ENCODE peak calls at places on chromosome 17, in eight cellular contexts. R, P, M, E, G, Z, Q and D are unnamed samples.

GRCh38 chr17:67421869-67422273 is 44.8 kb downstream of the PITPNC1 start:
- DNase-seq in M (no peak), Z (peak; percentile 47), G (peak; percentile 50), E (no peak), R (no peak), Q (no peak), P (no peak), D (peak; percentile 100)

GRCh38 chr17:10844667-10845387 is 6.9 kb upstream of the PIRT start:
- DNase-seq in M (peak; percentile 75), P (peak; percentile 86), G (peak; percentile 80), E (peak; percentile 78), Q (peak; percentile 77), Z (peak; percentile 72), R (peak; percentile 67), D (peak; percentile 61)

GRCh38 chr17:5817475-5818395 is 233.4 kb upstream of the NLRP1 start:
- DNase-seq in E (no peak), M (no peak), G (no peak), Q (no peak), P (no peak), Z (no peak), R (no peak), D (no peak)

GRCh38 chr17:43814714-43815113 is 18.2 kb downstream of the MPP3 start:
- DNase-seq in Q (no peak), Z (peak; percentile 91), M (no peak), P (no peak), G (no peak), E (no peak), R (no peak), D (peak; percentile 76)

GRCh38 chr17:80891096-80892018 is 100.3 kb upstream of the CHMP6 start:
- DNase-seq in Q (no peak), M (peak; percentile 83), Z (peak; percentile 89), R (peak; percentile 5), G (peak; percentile 82), E (no peak), P (peak; percentile 72), D (peak; percentile 94)

GRCh38 chr17:61177351-61177750 is 222.3 kb upstream of the TBX2 start:
- DNase-seq in P (no peak), G (no peak), M (no peak), Q (no peak), R (no peak), Z (no peak), E (no peak), D (no peak)

GRCh38 chr17:38464723-38465419 is 36.6 kb downstream of the ARHGAP23 start:
- DNase-seq in M (no peak), E (peak; percentile 76), P (peak; percentile 7), Z (peak; percentile 96), Q (no peak), G (no peak), R (peak; percentile 19), D (no peak)

GRCh38 chr17:6092182-6092922 is 22.2 kb downstream of the WSCD1 start:
- DNase-seq in E (no peak), P (no peak), R (no peak), Q (no peak), Z (no peak), M (no peak), G (no peak), D (no peak)

GRCh38 chr17:34254651-34255380 is at the start of gene CCL2:
- DNase-seq in E (peak; percentile 69), G (no peak), Z (peak; percentile 71), P (no peak), Q (no peak), R (peak; percentile 67), M (no peak), D (no peak)

GRCh38 chr17:72683506-72684404 is 408.7 kb downstream of the SLC39A11 start:
- DNase-seq in Z (peak; percentile 96), R (no peak), E (peak; percentile 51), Q (no peak), G (no peak), P (no peak), M (no peak), D (peak; percentile 100)